ENCODE peak calls at places on chromosome 22, in six cellular contexts. F, H, X, Y, I and P are unnamed samples.

GRCh38 chr22:24433868-24434471 is 6.6 kb downstream of the ADORA2A start:
- DNase-seq in F (no peak), H (peak), X (peak), Y (no peak), I (no peak), P (no peak)

GRCh38 chr22:39612811-39613548 is 42.4 kb downstream of the CACNA1I start:
- DNase-seq in F (no peak), H (no peak), X (no peak), Y (no peak), I (no peak), P (no peak)

GRCh38 chr22:31586137-31586920 is 75.7 kb downstream of the PISD start:
- DNase-seq in F (no peak), H (no peak), X (peak), Y (no peak), I (no peak), P (no peak)

GRCh38 chr22:44309137-44309536 is 3.6 kb downstream of the SHISAL1 start:
- DNase-seq in F (no peak), H (no peak), X (peak), Y (no peak), I (peak), P (no peak)

GRCh38 chr22:32723632-32724031 is 77.9 kb upstream of the TIMP3 start:
- DNase-seq in F (peak), H (no peak), X (peak), Y (no peak), I (no peak), P (peak)

GRCh38 chr22:46967445-46968358 is 205.3 kb downstream of the TBC1D22A start:
- DNase-seq in F (peak), H (peak), X (no peak), Y (no peak), I (no peak), P (no peak)

GRCh38 chr22:45612451-45612901 is 59.2 kb upstream of the ATXN10 start:
- DNase-seq in F (no peak), H (no peak), X (peak), Y (no peak), I (no peak), P (peak)

GRCh38 chr22:26527574-26528465 is 15.5 kb upstream of the TFIP11 start:
- DNase-seq in F (no peak), H (no peak), X (no peak), Y (no peak), I (no peak), P (no peak)

GRCh38 chr22:41285441-41285819 is 557 bp downstream of the RANGAP1 start:
- DNase-seq in F (peak), H (peak), X (peak), Y (peak), I (no peak), P (peak)

DNA sequence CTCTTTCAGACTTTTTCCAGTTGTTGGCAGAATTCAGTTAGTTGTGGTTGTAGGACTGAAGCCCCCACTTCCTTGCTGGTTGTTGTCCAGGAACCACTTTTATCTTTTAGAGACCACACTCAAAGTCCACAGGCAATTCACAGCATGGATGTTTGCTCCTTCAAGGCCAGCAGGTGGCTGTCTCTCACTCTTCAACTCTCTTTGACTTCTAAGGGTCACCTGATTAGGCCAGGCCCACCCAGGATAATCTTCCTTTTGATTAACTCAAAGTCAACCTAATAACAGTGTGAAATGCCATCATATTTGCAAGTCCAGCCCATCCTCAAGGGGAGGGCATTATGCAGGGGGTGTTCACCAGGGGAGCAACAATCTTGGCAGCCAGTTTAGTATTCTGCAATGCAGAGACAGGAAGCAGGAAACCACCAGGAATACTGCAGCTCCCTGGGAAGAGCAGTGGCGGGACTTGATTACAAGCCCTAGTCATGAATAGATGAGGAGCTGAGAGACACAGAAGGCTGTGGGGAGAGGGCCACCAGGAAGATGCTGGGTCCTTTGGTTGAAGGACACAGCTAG is 52.4 kb downstream of the LRRC74B start:
- DNase-seq in F (no peak), H (no peak), X (no peak), Y (no peak), I (no peak), P (no peak)
- TF ChIP-seq CTCF in F (no peak), H (peak), X (peak), Y (no peak), I (no peak), P (no peak)

DNA sequence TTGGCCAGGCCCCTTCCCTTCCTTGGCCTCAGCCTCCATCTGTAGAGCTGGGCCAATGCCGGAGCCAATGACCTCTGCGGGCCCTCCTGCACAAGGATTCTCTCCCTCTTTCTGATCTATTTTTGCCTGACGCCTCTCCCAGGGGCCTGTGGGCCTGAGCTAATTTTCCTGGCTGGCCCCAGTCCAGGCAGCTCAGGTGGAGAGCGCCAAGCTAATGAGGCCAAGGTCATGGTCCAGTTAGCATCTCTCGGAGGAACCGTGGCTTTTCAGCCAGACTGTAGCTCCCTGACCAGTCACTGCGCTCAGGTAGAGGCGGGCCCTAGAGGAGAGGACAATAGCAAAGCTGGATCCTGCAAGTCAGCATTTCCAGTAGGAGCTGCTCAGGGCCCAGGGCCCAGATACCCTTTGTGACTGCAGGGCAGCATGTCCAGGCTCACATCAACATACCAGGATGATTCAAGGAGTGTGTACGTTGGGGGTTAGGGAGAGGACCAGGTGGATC is 43.5 kb downstream of the APOL3 start:
- DNase-seq in F (no peak), H (no peak), X (no peak), Y (no peak), I (no peak), P (no peak)
- H3K27ac ChIP-seq in F (no peak), H (no peak), X (no peak), Y (no peak), I (no peak), P (no peak)

GRCh38 chr22:17105143-17106129 is 15.7 kb downstream of the TMEM121B start:
- DNase-seq in F (no peak), H (no peak), X (no peak), Y (no peak), I (no peak), P (no peak)

GRCh38 chr22:17106161-17106784 is 14.9 kb downstream of the TMEM121B start:
- DNase-seq in F (no peak), H (peak), X (no peak), Y (peak), I (no peak), P (no peak)

GRCh38 chr22:17103351-17103750 is 17.8 kb downstream of the TMEM121B start:
- DNase-seq in F (no peak), H (no peak), X (no peak), Y (no peak), I (no peak), P (no peak)

GRCh38 chr22:17102297-17102667 is 17.5 kb downstream of the IL17RA start:
- DNase-seq in F (no peak), H (no peak), X (no peak), Y (no peak), I (no peak), P (no peak)

DNA sequence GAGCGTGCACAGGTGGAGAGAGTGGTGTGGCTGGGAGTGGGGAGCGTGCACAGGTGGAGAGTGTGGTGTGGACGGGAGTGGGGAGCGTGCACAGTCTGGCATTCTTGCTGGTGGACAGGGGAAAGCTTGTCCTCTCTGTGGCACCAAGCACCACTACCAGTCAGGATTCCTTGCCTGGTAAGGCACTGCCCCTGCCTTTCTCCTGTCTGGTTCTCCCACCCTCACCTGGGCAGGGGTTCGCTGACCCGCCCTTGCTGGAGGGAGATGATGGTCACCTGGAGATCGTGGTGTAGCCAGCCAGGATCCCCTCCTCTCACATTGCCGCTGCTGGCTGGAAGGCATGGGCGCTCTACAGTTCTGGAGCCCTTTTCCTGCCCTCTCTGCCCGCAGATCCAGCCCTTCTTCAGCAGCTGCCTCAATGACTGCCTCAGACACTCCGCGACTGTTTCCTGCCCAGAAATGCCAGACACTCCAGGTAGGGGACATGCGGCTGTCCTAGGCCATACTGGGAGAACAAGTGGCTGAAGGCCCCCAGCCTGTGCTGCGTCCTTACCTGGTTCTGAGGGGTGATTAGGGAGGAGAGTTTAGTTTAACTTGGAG is 16.7 kb downstream of the TMEM121B start:
- DNase-seq in F (no peak), H (no peak), X (no peak), Y (no peak), I (no peak), P (no peak)
- TF ChIP-seq CTCF in F (no peak), H (no peak), X (no peak), Y (no peak), I (no peak), P (no peak)

GRCh38 chr22:37564111-37564711 is 3.9 kb downstream of the CDC42EP1 start:
- DNase-seq in F (no peak), H (no peak), X (no peak), Y (no peak), I (no peak), P (no peak)
- H3K27ac ChIP-seq in F (peak), H (no peak), X (peak), Y (no peak), I (peak), P (peak)

DNA sequence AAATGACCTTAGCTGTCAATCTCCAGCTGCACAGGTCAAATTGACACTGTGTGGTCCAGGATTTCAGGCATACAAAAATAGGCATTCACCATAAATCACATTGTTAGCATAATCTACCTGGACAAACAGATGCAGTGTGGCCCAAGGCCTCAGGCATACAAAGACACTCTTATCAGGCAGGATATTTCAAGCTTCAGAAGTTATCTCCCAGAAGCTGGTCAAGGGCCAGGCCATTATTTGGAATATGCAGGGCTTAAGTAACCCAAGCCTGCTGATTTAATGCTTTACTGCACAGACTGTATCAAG is 25.5 kb upstream of the HORMAD2 start:
- DNase-seq in F (peak), H (no peak), X (no peak), Y (no peak), I (no peak), P (no peak)
- TF ChIP-seq CTCF in F (no peak), H (no peak), X (no peak), Y (no peak), I (no peak), P (no peak)

GRCh38 chr22:36026741-36027140 is 1.9 kb downstream of the RBFOX2 start:
- DNase-seq in F (no peak), H (no peak), X (no peak), Y (no peak), I (no peak), P (no peak)
- H3K27ac ChIP-seq in F (peak), H (no peak), X (no peak), Y (no peak), I (peak), P (peak)

GRCh38 chr22:20761536-20761935 is 12.4 kb upstream of the SERPIND1 start:
- DNase-seq in F (no peak), H (no peak), X (peak), Y (no peak), I (no peak), P (no peak)

GRCh38 chr22:20760084-20760483 is 13.8 kb upstream of the SERPIND1 start:
- DNase-seq in F (no peak), H (no peak), X (no peak), Y (no peak), I (no peak), P (no peak)

GRCh38 chr22:20756846-20757245 is 17.1 kb upstream of the SERPIND1 start:
- DNase-seq in F (no peak), H (no peak), X (no peak), Y (no peak), I (no peak), P (no peak)

GRCh38 chr22:20762233-20762796 is 11.6 kb upstream of the SERPIND1 start:
- DNase-seq in F (no peak), H (no peak), X (no peak), Y (no peak), I (no peak), P (no peak)

GRCh38 chr22:20758688-20759087 is 15.2 kb upstream of the SERPIND1 start:
- DNase-seq in F (no peak), H (peak), X (no peak), Y (peak), I (no peak), P (no peak)
- TF ChIP-seq CTCF in F (no peak), H (peak), X (peak), Y (peak), I (peak), P (no peak)

GRCh38 chr22:36196254-36197064 is 5.2 kb downstream of the APOL4 start:
- DNase-seq in F (no peak), H (peak), X (no peak), Y (no peak), I (no peak), P (no peak)
- H3K27ac ChIP-seq in F (peak), H (peak), X (no peak), Y (no peak), I (no peak), P (peak)